ENCODE peak calls at places on chromosomes 4 and X, in six cellular contexts. H, L, S, E, U and K are unnamed samples.

GRCh38 chrX:79559290-79559689 is 192.2 kb upstream of the ITM2A start:
- DNase-seq in H (no peak), L (no peak), S (no peak), E (no peak), U (no peak), K (no peak)

GRCh38 chr4:98481167-98481566 is 177.2 kb downstream of the TSPAN5 start:
- DNase-seq in H (no peak), L (no peak), S (no peak), E (no peak), U (no peak), K (no peak)

GRCh38 chr4:42151568-42152506 is 618 bp downstream of the BEND4 start:
- DNase-seq in H (no peak), L (no peak), S (peak), E (peak), U (peak), K (peak)

GRCh38 chrX:140091276-140091886 is 126.1 kb upstream of the CXorf66 start:
- DNase-seq in H (peak), L (no peak), S (peak), E (peak), U (no peak), K (no peak)

GRCh38 chr4:93313207-93313606 is 515.3 kb upstream of the ATOH1 start:
- DNase-seq in H (no peak), L (no peak), S (no peak), E (no peak), U (no peak), K (no peak)

GRCh38 chr4:61877893-61878292 is 677.8 kb downstream of the ADGRL3 start:
- DNase-seq in H (no peak), L (no peak), S (no peak), E (no peak), U (no peak), K (no peak)

GRCh38 chrX:48794993-48795501 is 6.8 kb upstream of the HDAC6 start:
- DNase-seq in H (peak), L (no peak), S (no peak), E (no peak), U (no peak), K (no peak)

GRCh38 chr4:95159384-95159783 is 389.4 kb downstream of the UNC5C start:
- DNase-seq in H (no peak), L (no peak), S (no peak), E (no peak), U (no peak), K (no peak)

GRCh38 chr4:112766422-112766821 is 129.5 kb downstream of the LARP7 start:
- DNase-seq in H (peak), L (no peak), S (no peak), E (peak), U (no peak), K (peak)

GRCh38 chr4:112770111-112770510 is 133.2 kb downstream of the LARP7 start:
- DNase-seq in H (no peak), L (no peak), S (no peak), E (no peak), U (no peak), K (no peak)

GRCh38 chr4:112767386-112767785 is 130.4 kb downstream of the LARP7 start:
- DNase-seq in H (no peak), L (no peak), S (no peak), E (no peak), U (no peak), K (no peak)

GRCh38 chr4:112765317-112765989 is 128.5 kb downstream of the LARP7 start:
- DNase-seq in H (no peak), L (no peak), S (no peak), E (no peak), U (no peak), K (peak)
- TF ChIP-seq CTCF in H (peak), L (peak), S (peak), E (peak), U (peak), K (peak)

GRCh38 chr4:186146443-186146842 is 41.9 kb downstream of the FAM149A start:
- DNase-seq in H (no peak), L (no peak), S (no peak), E (no peak), U (no peak), K (no peak)

GRCh38 chr4:186148335-186148975 is 42.9 kb upstream of the CYP4V2 start:
- DNase-seq in H (no peak), L (no peak), S (no peak), E (no peak), U (no peak), K (no peak)

GRCh38 chr4:186149872-186150271 is 41.5 kb upstream of the CYP4V2 start:
- DNase-seq in H (peak), L (peak), S (peak), E (peak), U (no peak), K (no peak)

GRCh38 chr4:186144596-186145569 is 40.4 kb downstream of the FAM149A start:
- DNase-seq in H (peak), L (peak), S (peak), E (peak), U (no peak), K (peak)

DNA sequence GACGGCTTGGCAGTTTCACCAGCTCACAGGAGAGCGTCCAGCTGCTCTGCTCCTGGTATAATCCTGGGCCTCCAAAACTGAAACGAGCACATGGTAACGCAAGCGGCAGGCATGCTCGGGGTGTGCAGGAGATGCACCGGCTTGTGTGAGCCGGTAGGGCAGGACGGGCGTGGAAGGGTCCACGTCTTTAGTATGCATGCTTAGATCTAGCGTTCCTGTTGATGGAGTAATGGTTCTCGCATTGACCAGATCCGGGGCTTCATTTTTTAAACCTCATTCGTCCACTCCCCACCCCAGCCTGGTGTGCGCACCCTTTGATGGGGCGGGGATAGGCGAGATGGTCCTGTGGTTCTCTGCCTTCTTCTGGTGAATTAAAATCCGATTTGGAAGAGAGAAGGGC is 39.7 kb downstream of the FAM149A start:
- DNase-seq in H (peak), L (peak), S (peak), E (peak), U (no peak), K (peak)
- TF ChIP-seq CTCF in H (peak), L (no peak), S (no peak), E (no peak), U (peak), K (no peak)

DNA sequence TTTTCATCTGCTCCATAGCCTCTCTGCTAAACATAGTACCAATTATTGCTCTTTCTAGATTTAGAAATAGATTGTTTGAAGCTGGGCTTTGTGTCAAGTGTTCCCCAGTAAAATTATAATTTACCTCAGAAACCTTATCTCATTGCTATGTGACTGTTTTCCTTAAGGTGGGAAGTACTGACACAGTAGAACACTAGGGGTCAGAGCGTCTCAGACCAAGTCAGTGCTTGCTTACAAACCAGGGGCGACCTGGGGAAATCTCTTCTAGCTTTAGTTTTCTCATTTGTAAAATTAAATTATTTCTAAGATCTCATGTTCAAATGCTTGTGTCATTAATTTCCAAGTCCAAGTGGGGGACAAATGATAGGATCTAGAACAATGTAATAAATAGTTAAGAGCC is 360.4 kb downstream of the RAPGEF2 start:
- DNase-seq in H (no peak), L (no peak), S (no peak), E (no peak), U (no peak), K (no peak)
- TF ChIP-seq CTCF in H (no peak), L (no peak), S (no peak), E (no peak), U (no peak), K (no peak)

GRCh38 chr4:136355970-136356369 is 1176.3 kb downstream of the PCDH18 start:
- DNase-seq in H (no peak), L (no peak), S (no peak), E (no peak), U (no peak), K (no peak)

GRCh38 chr4:136357556-136357955 is 1174.7 kb downstream of the PCDH18 start:
- DNase-seq in H (no peak), L (no peak), S (no peak), E (no peak), U (no peak), K (no peak)
- TF ChIP-seq CTCF in H (no peak), L (no peak), S (no peak), E (no peak), U (no peak), K (no peak)

DNA sequence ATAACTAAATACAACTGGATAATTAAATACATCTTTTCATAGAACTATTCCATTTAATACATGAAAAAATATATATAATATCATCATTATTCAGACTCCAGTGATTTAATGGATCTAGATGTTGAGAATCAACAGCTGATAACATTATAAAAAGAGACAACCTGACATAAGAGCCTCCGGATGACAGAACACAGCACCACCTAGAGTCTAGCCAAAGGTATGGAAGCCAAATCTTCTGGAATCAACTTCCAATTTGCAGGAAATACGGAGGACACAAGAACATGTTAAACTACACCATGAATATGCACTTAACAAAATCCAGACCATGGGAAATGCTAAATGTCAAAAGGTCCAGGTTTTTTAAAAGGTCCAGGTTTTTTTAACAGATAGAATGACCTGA is 55.0 kb downstream of the LRBA start:
- DNase-seq in H (peak), L (no peak), S (no peak), E (no peak), U (no peak), K (no peak)
- TF ChIP-seq CTCF in H (peak), L (peak), S (peak), E (no peak), U (peak), K (peak)

DNA sequence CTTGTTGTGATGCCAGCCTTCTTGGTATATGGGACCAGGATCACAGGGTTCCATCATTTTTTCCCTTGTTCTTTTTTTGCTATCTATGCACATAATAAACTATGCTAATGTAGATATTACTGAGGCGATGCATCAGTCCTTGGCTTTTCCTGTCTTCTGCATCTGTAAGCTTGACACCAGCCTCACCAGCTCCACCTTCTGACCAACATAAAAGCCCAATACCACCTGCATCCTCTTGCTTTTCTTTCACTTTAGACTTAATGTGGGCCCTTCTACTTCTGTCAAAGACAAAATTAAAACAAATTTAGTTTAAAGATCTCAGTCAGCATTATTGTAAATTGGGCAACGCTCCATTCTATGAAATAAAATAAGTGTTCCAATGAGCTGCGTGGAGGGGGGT is 1718.8 kb upstream of the PCDH10 start:
- DNase-seq in H (no peak), L (no peak), S (no peak), E (no peak), U (no peak), K (no peak)
- TF ChIP-seq CTCF in H (no peak), L (no peak), S (no peak), E (no peak), U (no peak), K (peak)

DNA sequence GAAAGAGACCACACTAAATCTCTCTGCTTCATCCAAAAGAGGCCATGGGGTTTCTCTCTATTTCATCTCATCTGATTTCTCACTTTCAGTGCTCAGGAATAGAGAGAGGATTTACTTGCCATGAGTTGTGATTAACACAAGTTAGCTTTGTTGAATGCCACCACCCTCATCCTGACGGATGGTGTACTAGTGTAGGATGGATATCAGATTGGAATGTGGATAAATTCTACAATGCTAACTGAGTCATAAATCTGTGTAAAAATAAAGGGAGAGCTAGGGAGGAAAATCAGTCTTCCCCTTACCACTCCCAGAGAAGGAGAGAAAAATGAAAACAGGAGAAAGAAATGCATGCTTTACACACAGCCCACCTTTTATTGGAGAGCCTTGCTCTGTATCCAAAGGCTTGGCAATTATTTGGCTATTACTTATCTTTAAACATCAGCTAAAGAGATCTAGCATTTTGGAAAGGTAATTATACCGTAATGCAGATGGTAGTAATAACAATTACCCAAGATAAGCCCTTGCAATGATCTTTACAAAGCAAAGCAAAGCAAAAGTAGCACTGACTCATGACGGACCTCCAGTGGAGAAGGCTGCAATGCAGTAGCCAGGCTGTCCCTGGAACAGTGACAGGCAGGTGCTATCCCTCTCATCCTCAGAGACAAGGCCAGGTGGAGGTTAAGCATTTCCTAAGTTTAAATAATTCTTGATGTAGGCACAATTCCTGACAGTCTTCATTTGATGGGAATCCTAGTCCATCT is 306.3 kb upstream of the PPARGC1A start:
- DNase-seq in H (no peak), L (no peak), S (no peak), E (no peak), U (no peak), K (no peak)
- TF ChIP-seq CTCF in H (no peak), L (no peak), S (no peak), E (no peak), U (peak), K (no peak)

DNA sequence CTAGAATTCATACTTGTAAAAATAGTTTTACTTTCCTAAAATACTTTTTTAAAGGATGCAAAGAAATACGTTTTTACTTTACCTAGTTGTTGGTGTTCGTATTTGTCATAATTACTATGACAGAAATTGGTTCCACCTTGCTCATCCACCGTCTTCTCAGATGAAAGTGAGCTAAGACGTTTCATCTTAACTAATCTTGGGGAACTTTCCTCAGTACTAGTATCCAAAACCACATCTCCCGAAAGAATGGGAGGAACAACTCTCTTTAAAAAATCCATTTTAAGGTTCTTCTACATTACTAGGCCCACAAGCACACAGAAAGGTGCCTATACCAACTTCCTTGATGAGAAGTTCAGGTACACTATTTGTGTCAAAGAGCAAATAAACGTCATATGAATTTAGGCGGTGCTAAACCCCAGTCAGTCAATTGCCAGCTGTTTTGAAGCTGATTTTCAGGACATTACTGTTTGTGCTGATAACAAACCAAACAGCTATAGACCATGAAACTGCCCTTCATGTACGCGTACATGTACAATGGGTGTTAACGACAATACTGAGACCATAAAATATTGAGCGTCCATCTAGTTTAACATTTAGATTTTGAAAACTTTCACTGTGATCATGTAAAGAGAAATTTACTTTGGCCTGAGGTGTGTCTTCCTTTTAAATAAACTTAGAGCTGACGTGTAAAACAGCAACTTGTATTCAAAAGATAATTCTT is 99.1 kb downstream of the FRYL start:
- DNase-seq in H (no peak), L (no peak), S (no peak), E (no peak), U (no peak), K (no peak)
- TF ChIP-seq CTCF in H (no peak), L (no peak), S (no peak), E (no peak), U (no peak), K (no peak)